ENCODE peak calls at places on chromosomes 2 and 18, in seven cellular contexts. H is SW480, G is astrocyte of the spinal cord, O is T1000, D is NCI-H1694, C is uterus, E is tibial nerve. J is an unnamed sample.
A peak's percentile ranks its signal among the peaks of the same experiment; 100 is the strongest.

GRCh38 chr2:12883911-12884310 is 167.2 kb downstream of the TRIB2 start:
- DNase-seq in G (no peak), C (no peak), E (no peak), H (no peak), O (no peak), D (no peak), J (no peak)

GRCh38 chr2:218082586-218083351 is 13.7 kb downstream of the RUFY4 start:
- DNase-seq in G (no peak), C (no peak), O (no peak), E (no peak), H (no peak), D (no peak), J (no peak)

GRCh38 chr18:44895176-44895798 is 214.6 kb downstream of the SETBP1 start:
- DNase-seq in E (peak; percentile 35), H (peak; percentile 18), G (peak; percentile 52), O (no peak), D (no peak), C (no peak), J (peak; percentile 3)

GRCh38 chr2:217799553-217800432 is 203.0 kb downstream of the TNS1 start:
- DNase-seq in E (no peak), G (no peak), O (no peak), D (no peak), H (no peak), C (peak; percentile 15), J (no peak)

GRCh38 chr2:64143154-64144056 is 815 bp downstream of the PELI1 start:
- DNase-seq in G (peak; percentile 58), C (no peak), O (no peak), D (peak; percentile 10), H (peak; percentile 52), E (no peak), J (peak; percentile 27)

GRCh38 chr2:120559401-120559800 is 176.3 kb upstream of the GLI2 start:
- DNase-seq in G (peak; percentile 99), C (no peak), H (no peak), D (no peak), O (peak; percentile 49), E (no peak), J (peak; percentile 61)

GRCh38 chr18:76528477-76529432 is 33.7 kb upstream of the ZNF516 start:
- DNase-seq in G (peak; percentile 36), O (no peak), E (peak; percentile 42), D (no peak), C (peak; percentile 62), H (peak; percentile 46), J (no peak)

GRCh38 chr2:75481041-75481836 is 79.5 kb downstream of the EVA1A start:
- DNase-seq in C (no peak), D (peak; percentile 9), H (peak; percentile 34), G (peak; percentile 15), E (no peak), O (no peak), J (no peak)

GRCh38 chr2:101854877-101855276 is 136.9 kb upstream of the IL1R2 start:
- DNase-seq in H (no peak), E (no peak), O (no peak), C (no peak), G (no peak), D (no peak), J (no peak)

GRCh38 chr2:36812196-36812595 is 115.7 kb downstream of the VIT start:
- DNase-seq in C (no peak), O (no peak), G (no peak), E (no peak), H (no peak), D (no peak), J (no peak)

GRCh38 chr2:178796079-178796677 is 11.0 kb downstream of the TTN start:
- DNase-seq in E (no peak), H (peak; percentile 46), D (peak; percentile 72), O (no peak), C (no peak), G (peak; percentile 74), J (peak; percentile 3)

GRCh38 chr2:75560768-75561565 is at the start of gene EVA1A:
- DNase-seq in C (peak; percentile 42), H (peak; percentile 61), G (peak; percentile 90), O (peak; percentile 37), E (no peak), D (no peak), J (no peak)

GRCh38 chr2:10413488-10413887 is 34.6 kb downstream of the ODC1 start:
- DNase-seq in H (no peak), G (no peak), D (no peak), E (no peak), C (no peak), O (no peak), J (no peak)

GRCh38 chr18:12772111-12772510 is 69.3 kb downstream of the PSMG2 start:
- DNase-seq in G (no peak), H (no peak), D (no peak), O (no peak), E (no peak), C (no peak), J (no peak)

GRCh38 chr2:29309090-29310054 is 194.2 kb downstream of the CLIP4 start:
- DNase-seq in E (peak; percentile 70), O (no peak), D (peak; percentile 75), G (peak; percentile 60), C (no peak), H (peak; percentile 68), J (peak; percentile 64)

GRCh38 chr2:73920577-73921545 is 5.8 kb upstream of the DGUOK start:
- DNase-seq in C (peak; percentile 25), H (peak; percentile 36), D (peak; percentile 19), O (no peak), G (no peak), E (no peak), J (peak; percentile 39)

GRCh38 chr2:188079176-188079575 is 212.5 kb upstream of the GULP1 start:
- DNase-seq in O (no peak), C (no peak), G (peak; percentile 84), H (no peak), D (no peak), E (no peak), J (no peak)

GRCh38 chr2:23926289-23926749 is 604 bp downstream of the ATAD2B start:
- DNase-seq in C (no peak), O (no peak), G (no peak), D (no peak), H (peak; percentile 40), E (peak; percentile 14), J (no peak)

GRCh38 chr2:119126650-119127049 is 31.9 kb downstream of the C1QL2 start:
- DNase-seq in G (no peak), E (no peak), C (no peak), D (no peak), O (no peak), H (no peak), J (no peak)

GRCh38 chr18:50970006-50970405 is 2.2 kb downstream of the ELAC1 start:
- DNase-seq in E (no peak), D (no peak), H (no peak), C (no peak), O (no peak), G (no peak), J (no peak)

GRCh38 chr2:111209045-111209514 is 88.4 kb downstream of the BCL2L11 start:
- DNase-seq in O (no peak), C (no peak), D (no peak), G (peak; percentile 87), H (peak; percentile 40), E (no peak), J (no peak)

GRCh38 chr2:217038001-217038400 is 178.1 kb upstream of the TNP1 start:
- DNase-seq in O (no peak), E (no peak), H (no peak), D (no peak), G (no peak), C (no peak), J (no peak)

GRCh38 chr18:58175122-58175687 is 131.2 kb downstream of the NEDD4L start:
- DNase-seq in C (no peak), H (no peak), E (no peak), O (no peak), G (no peak), D (no peak), J (peak; percentile 69)

GRCh38 chr2:64404002-64404731 is 49.8 kb upstream of the LGALSL start:
- DNase-seq in G (peak; percentile 83), C (peak; percentile 89), H (no peak), O (no peak), D (peak; percentile 43), E (peak; percentile 77), J (no peak)

GRCh38 chr2:20543579-20543887 is 96.7 kb downstream of the RHOB start:
- DNase-seq in C (peak; percentile 13), E (no peak), G (no peak), H (no peak), O (no peak), D (no peak), J (no peak)

GRCh38 chr18:8602557-8602956 is 6.7 kb upstream of the RAB12 start:
- DNase-seq in D (no peak), O (no peak), G (no peak), C (no peak), H (no peak), E (no peak), J (no peak)

GRCh38 chr2:172740871-172741270 is 5.2 kb downstream of the RAPGEF4 start:
- DNase-seq in O (no peak), C (no peak), D (no peak), G (no peak), H (no peak), E (no peak), J (no peak)

GRCh38 chr2:235170536-235171510 is 219.0 kb downstream of the SH3BP4 start:
- DNase-seq in E (no peak), D (peak; percentile 77), G (peak; percentile 73), O (peak; percentile 65), H (peak; percentile 64), C (no peak), J (peak; percentile 81)

GRCh38 chr2:238636269-238637073 is 209.7 kb downstream of the ASB1 start:
- DNase-seq in O (peak; percentile 50), G (peak; percentile 15), D (no peak), H (peak; percentile 6), E (no peak), C (no peak), J (no peak)

GRCh38 chr2:166384774-166385173 is 9.0 kb upstream of the SCN9A start:
- DNase-seq in E (no peak), G (peak; percentile 46), O (no peak), D (no peak), H (peak; percentile 18), C (no peak), J (peak; percentile 34)

GRCh38 chr2:128320609-128321420 is 2.1 kb upstream of the HS6ST1 start:
- DNase-seq in O (no peak), E (no peak), D (no peak), G (no peak), H (no peak), C (no peak), J (no peak)

GRCh38 chr18:78920436-78921138 is 59.0 kb upstream of the SALL3 start:
- DNase-seq in C (no peak), D (no peak), G (no peak), E (no peak), H (no peak), O (no peak), J (no peak)

GRCh38 chr2:240836781-240837467 is 16.9 kb upstream of the KIF1A start:
- DNase-seq in G (peak; percentile 37), C (peak; percentile 46), O (no peak), H (no peak), E (no peak), D (no peak), J (no peak)

J was measured in T47D.